ENCODE peak calls at places on chromosomes 11 and 22, in eight cellular contexts. G is mammary epithelial cell, N is testis, O is vagina, V is uterus, J is DND-41, F is ovary, D is mucosa of descending colon. A is an unnamed sample. For H3K4me1, the result is how much of the 10 kb centered on the place peaks cover.

GRCh38 chr11:31303644-31304043 is 65.9 kb downstream of the DCDC1 start:
- DNase-seq in G (no peak), N (no peak), O (no peak), V (no peak), J (no peak), F (no peak), D (no peak), A (no peak)

GRCh38 chr22:28736296-28737155 is 5.1 kb downstream of the CHEK2 start:
- DNase-seq in G (no peak), N (no peak), O (no peak), V (no peak), J (no peak), F (no peak), D (no peak), A (no peak)

GRCh38 chr11:57380975-57381374 is at the start of gene PRG3:
- DNase-seq in G (no peak), N (no peak), O (no peak), V (no peak), J (no peak), F (no peak), D (no peak), A (no peak)

GRCh38 chr11:12838463-12839120 is 164.4 kb downstream of the TEAD1 start:
- DNase-seq in G (peak), N (no peak), O (no peak), V (no peak), J (no peak), F (no peak), D (no peak), A (no peak)

GRCh38 chr11:110606415-110606814 is 105.8 kb downstream of the ARHGAP20 start:
- DNase-seq in G (no peak), N (peak), O (no peak), V (no peak), J (no peak), F (no peak), D (no peak), A (no peak)

GRCh38 chr11:73838443-73839122 is 38.1 kb downstream of the COA4 start:
- DNase-seq in G (peak), N (no peak), O (no peak), V (no peak), J (no peak), F (no peak), D (no peak), A (no peak)

GRCh38 chr22:44384981-44385610 is 72.3 kb upstream of the SHISAL1 start:
- DNase-seq in G (no peak), N (no peak), O (no peak), V (no peak), J (no peak), F (no peak), D (no peak), A (peak)

GRCh38 chr11:71198141-71198822 is 54.1 kb downstream of the SHANK2 start:
- DNase-seq in G (no peak), N (no peak), O (no peak), V (no peak), J (no peak), F (no peak), D (no peak), A (no peak)

GRCh38 chr11:44805152-44805461 is 78.3 kb downstream of the TSPAN18 start:
- DNase-seq in G (no peak), N (no peak), O (no peak), V (no peak), J (no peak), F (no peak), D (no peak), A (no peak)

GRCh38 chr11:69595805-69596665 is 44.9 kb upstream of the CCND1 start:
- DNase-seq in G (no peak), N (no peak), O (no peak), V (no peak), J (no peak), F (no peak), D (no peak), A (no peak)

DNA sequence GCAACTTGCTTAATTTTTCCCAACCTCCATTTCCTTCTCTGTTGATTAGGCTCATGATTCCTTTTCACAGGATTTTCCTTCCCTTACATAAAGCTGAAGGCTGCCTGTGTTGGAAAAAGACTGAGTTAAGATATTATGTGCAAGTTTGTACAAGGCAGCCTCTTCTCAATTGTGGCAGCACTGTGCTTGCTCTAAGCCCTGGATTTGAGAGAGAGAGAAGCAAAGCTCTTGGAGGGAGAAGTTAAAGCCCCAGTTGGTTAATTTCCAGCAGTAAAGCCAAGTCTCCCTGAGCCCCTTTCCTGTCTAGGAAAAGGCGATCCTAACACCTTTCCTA is 128.3 kb upstream of the SESN3 start:
- DNase-seq in G (no peak), N (no peak), O (no peak), V (no peak), J (no peak), F (no peak), D (no peak), A (no peak)
- H3K4me1 ChIP-seq in G (under half), N (under half), O (under half), V (under half), J (under half), F (under half), D (under half), A (under half)

GRCh38 chr11:45847908-45848316 is 637 bp downstream of the CRY2 start:
- DNase-seq in G (peak), N (peak), O (no peak), V (no peak), J (peak), F (no peak), D (peak), A (peak)

GRCh38 chr11:45852712-45853101 is 5.4 kb downstream of the CRY2 start:
- DNase-seq in G (no peak), N (no peak), O (no peak), V (no peak), J (no peak), F (no peak), D (no peak), A (no peak)

GRCh38 chr11:45852018-45852711 is 4.9 kb downstream of the CRY2 start:
- DNase-seq in G (no peak), N (no peak), O (no peak), V (no peak), J (no peak), F (no peak), D (no peak), A (no peak)

GRCh38 chr11:45848654-45849081 is 1.4 kb downstream of the CRY2 start:
- DNase-seq in G (no peak), N (no peak), O (no peak), V (no peak), J (no peak), F (no peak), D (no peak), A (no peak)

DNA sequence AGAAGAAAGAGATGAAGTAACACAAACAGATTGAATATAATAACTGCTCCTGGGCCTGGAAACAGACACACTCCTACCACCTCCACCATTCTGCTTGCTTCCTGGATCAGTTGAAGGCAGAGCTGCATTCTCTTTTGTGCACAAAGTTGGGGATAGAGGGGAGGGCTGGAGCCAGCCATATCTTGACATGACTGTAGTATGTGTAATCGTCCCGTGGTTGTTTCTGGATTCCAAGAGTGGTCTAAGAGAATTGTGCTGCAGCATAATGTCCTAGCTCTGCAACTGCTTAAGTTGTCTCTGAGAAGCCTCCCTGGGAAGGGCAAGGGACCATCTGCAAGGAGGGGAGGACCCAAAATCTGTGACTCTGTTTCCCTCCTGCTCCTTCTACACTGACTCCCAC is 3.2 kb downstream of the CRY2 start:
- DNase-seq in G (no peak), N (no peak), O (no peak), V (no peak), J (no peak), F (no peak), D (no peak), A (no peak)
- H3K4me1 ChIP-seq in G (under half), N (half or more), O (half or more), V (under half), J (under half), F (under half), D (under half), A (half or more)

GRCh38 chr22:37153901-37154300 is 4.2 kb upstream of the IL2RB start:
- DNase-seq in G (no peak), N (no peak), O (no peak), V (no peak), J (no peak), F (no peak), D (no peak), A (no peak)

GRCh38 chr22:37147186-37147990 is 2.3 kb downstream of the IL2RB start:
- DNase-seq in G (no peak), N (no peak), O (no peak), V (no peak), J (no peak), F (no peak), D (no peak), A (no peak)

GRCh38 chr22:37148031-37148651 is 1.6 kb downstream of the IL2RB start:
- DNase-seq in G (no peak), N (no peak), O (no peak), V (no peak), J (no peak), F (no peak), D (no peak), A (no peak)

GRCh38 chr22:37148742-37149665 is 712 bp downstream of the IL2RB start:
- DNase-seq in G (no peak), N (no peak), O (no peak), V (no peak), J (no peak), F (no peak), D (no peak), A (no peak)

DNA sequence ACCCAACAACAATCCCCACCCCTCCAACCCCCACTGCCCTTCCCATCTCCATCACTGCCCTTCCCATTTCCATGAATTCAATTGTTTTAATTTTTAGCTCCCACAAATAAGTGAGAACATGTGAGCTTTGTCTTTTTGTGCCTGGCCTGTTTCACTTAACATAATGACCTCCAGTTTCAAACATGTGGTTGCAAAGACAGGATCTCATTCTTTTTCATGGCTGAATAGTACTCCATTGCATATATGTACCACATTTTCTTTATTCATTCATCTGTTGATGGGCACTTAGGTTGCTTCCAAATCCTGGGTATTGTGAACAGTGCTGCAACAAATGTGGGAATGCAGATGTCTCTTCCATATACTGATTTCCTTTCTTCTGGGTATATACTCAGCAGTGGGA is 985 bp upstream of the IL2RB start:
- DNase-seq in G (no peak), N (no peak), O (no peak), V (no peak), J (no peak), F (no peak), D (no peak), A (no peak)
- H3K4me1 ChIP-seq in G (under half), N (under half), O (under half), V (under half), J (under half), F (under half), D (under half), A (under half)

DNA sequence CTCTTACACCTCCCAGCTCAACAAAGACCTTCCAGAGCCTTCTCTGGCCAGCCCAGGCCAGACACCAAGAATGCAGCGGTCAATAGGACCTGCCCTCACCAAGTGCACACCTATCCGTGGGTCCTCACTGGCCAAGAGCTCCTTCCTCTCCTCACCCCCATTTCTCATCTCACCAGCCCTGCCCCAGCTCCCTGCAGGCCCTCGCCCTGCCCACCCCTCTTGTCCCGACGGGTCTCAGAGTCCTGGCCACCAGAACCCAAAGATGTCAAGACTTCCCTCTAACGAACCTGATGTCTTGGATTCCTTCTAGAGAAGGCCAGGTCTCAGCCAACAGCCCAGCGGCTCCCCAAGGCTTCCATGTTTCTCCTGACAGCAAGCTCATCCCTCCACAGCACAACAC is 43.6 kb downstream of the IGF2 start:
- DNase-seq in G (no peak), N (no peak), O (no peak), V (no peak), J (no peak), F (no peak), D (no peak), A (peak)
- H3K4me1 ChIP-seq in G (under half), N (under half), O (under half), V (under half), J (under half), F (under half), D (under half), A (under half)